ENCODE peak calls at places on chromosomes 13 and 19, in four cellular contexts. F is fibroblast of pulmonary artery, B is progenitor cell of endocrine pancreas, I is A673. P is an unnamed sample.

GRCh38 chr19:4284974-4285373 is 5.9 kb downstream of the SHD start:
- DNase-seq in F (no peak), I (no peak), B (no peak), P (no peak)

GRCh38 chr19:11596156-11596555 is 1.1 kb upstream of the ZNF627 start:
- DNase-seq in F (no peak), B (no peak), I (no peak), P (no peak)

GRCh38 chr13:113854238-113855011 is 9.5 kb downstream of the GAS6 start:
- DNase-seq in B (no peak), I (no peak), F (peak; percentile 34), P (no peak)

GRCh38 chr13:45073809-45074208 is 46.5 kb upstream of the GTF2F2 start:
- DNase-seq in B (no peak), F (no peak), I (peak; percentile 57), P (no peak)

GRCh38 chr19:3188627-3189596 is 3.2 kb downstream of the NCLN start:
- DNase-seq in I (no peak), F (no peak), B (no peak), P (no peak)

GRCh38 chr13:91323349-91323748 is 24.1 kb upstream of the MIR17HG start:
- DNase-seq in B (no peak), F (no peak), I (no peak), P (no peak)

GRCh38 chr13:91797567-91797966 is 399.1 kb downstream of the GPC5 start:
- DNase-seq in B (no peak), I (no peak), F (no peak), P (no peak)

GRCh38 chr13:45464687-45465453 is at the start of gene COG3:
- DNase-seq in F (peak; percentile 98), I (peak; percentile 98), B (peak; percentile 77), P (peak; percentile 95)

GRCh38 chr13:34914416-34914815 is 27.7 kb upstream of the NBEA start:
- DNase-seq in F (no peak), B (no peak), I (no peak), P (no peak)

GRCh38 chr19:35843676-35844481 is 8.4 kb downstream of the NPHS1 start:
- DNase-seq in I (peak; percentile 77), B (no peak), F (no peak), P (no peak)

GRCh38 chr13:56351041-56351440 is 789.7 kb upstream of the PRR20A start:
- DNase-seq in B (no peak), I (peak; percentile 5), F (no peak), P (no peak)

GRCh38 chr19:4054471-4055208 is 12.1 kb downstream of the ZBTB7A start:
- DNase-seq in F (no peak), I (no peak), B (no peak), P (no peak)

GRCh38 chr19:11767633-11768133 is 883 bp downstream of the ZNF441 start:
- DNase-seq in F (peak; percentile 42), I (peak; percentile 5), B (peak; percentile 41), P (peak; percentile 67)

GRCh38 chr19:2259331-2259730 is 3.1 kb upstream of the JSRP1 start:
- DNase-seq in I (no peak), F (no peak), B (no peak), P (no peak)

GRCh38 chr19:31648347-31648746 is 299.1 kb upstream of the TSHZ3 start:
- DNase-seq in I (no peak), B (no peak), F (no peak), P (no peak)

GRCh38 chr19:36771275-36772231 is 1.1 kb downstream of the ZNF850 start:
- DNase-seq in I (peak; percentile 82), B (peak; percentile 14), F (peak; percentile 94), P (peak; percentile 64)

GRCh38 chr19:43743059-43743458 is 11.7 kb downstream of the SMG9 start:
- DNase-seq in I (no peak), B (no peak), F (peak; percentile 60), P (no peak)

GRCh38 chr13:36769545-36769944 is 49.5 kb upstream of the RFXAP start:
- DNase-seq in B (no peak), F (no peak), I (no peak), P (no peak)

GRCh38 chr13:36163809-36164308 is 32.7 kb upstream of the DCLK1 start:
- DNase-seq in F (peak; percentile 87), I (peak; percentile 67), B (no peak), P (no peak)

GRCh38 chr19:29622191-29623070 is 16.3 kb downstream of the POP4 start:
- DNase-seq in B (no peak), I (no peak), F (peak; percentile 54), P (peak; percentile 45)

GRCh38 chr13:93875527-93875926 is 604.0 kb downstream of the DCT start:
- DNase-seq in I (no peak), F (peak; percentile 60), B (no peak), P (no peak)

GRCh38 chr19:55683449-55684261 is 8.6 kb downstream of the EPN1 start:
- DNase-seq in B (no peak), I (no peak), F (no peak), P (no peak)

GRCh38 chr13:28425796-28426195 is 69.1 kb downstream of the FLT1 start:
- DNase-seq in F (no peak), I (no peak), B (no peak), P (no peak)

GRCh38 chr13:27619711-27620376 is 485 bp downstream of the LNX2 start:
- DNase-seq in B (no peak), I (peak; percentile 43), F (peak; percentile 39), P (no peak)

GRCh38 chr13:34208326-34208725 is 390.4 kb downstream of the RFC3 start:
- DNase-seq in B (no peak), I (no peak), F (no peak), P (no peak)

GRCh38 chr19:42325896-42326771 is 699 bp downstream of the MEGF8 start:
- DNase-seq in F (no peak), B (no peak), I (no peak), P (peak; percentile 63)

GRCh38 chr19:40908981-40909380 is 26.9 kb upstream of the CYP2A7 start:
- DNase-seq in F (no peak), I (no peak), B (no peak), P (no peak)

GRCh38 chr13:26599403-26599802 is 41.9 kb downstream of the WASF3 start:
- DNase-seq in I (no peak), F (no peak), B (no peak), P (no peak)

GRCh38 chr13:113065406-113066141 is 40.0 kb upstream of the F7 start:
- DNase-seq in F (no peak), B (no peak), I (no peak), P (no peak)

GRCh38 chr19:52585101-52585500 is 15.0 kb downstream of the ZNF701 start:
- DNase-seq in F (no peak), B (no peak), I (no peak), P (no peak)

GRCh38 chr19:31905980-31906948 is 439.1 kb upstream of the ZNF507 start:
- DNase-seq in I (peak; percentile 11), F (no peak), B (no peak), P (no peak)

GRCh38 chr19:28350037-28350436 is 862.9 kb downstream of the UQCRFS1 start:
- DNase-seq in I (no peak), B (no peak), F (no peak), P (no peak)

GRCh38 chr13:113976711-113977684 is 3.1 kb upstream of the C13orf46 start:
- DNase-seq in B (no peak), F (peak; percentile 78), I (no peak), P (no peak)

DNA sequence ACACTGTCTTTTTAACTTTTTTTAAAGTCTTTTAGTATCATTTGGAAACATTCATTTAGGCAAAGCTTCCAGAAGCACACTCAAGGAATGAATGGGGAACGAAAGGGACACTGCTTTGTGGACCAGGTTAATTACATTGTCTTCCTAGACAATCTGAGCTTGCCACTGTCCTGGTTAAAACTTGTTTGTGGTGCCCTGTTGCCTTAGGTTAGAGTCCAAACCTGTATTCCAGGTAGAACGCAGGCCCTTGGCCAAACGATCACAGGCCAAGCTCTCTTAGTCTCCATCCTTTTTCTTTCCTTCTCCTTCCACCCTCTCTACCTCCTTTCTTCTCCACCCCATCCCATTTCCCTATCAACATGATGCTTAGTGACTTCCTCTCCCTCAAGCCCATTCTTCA is 66.8 kb downstream of the ERCC5 start:
- DNase-seq in F (no peak), B (no peak), I (no peak), P (no peak)
- TF ChIP-seq CTCF in F (no peak), B (no peak), I (no peak), P (no peak)

DNA sequence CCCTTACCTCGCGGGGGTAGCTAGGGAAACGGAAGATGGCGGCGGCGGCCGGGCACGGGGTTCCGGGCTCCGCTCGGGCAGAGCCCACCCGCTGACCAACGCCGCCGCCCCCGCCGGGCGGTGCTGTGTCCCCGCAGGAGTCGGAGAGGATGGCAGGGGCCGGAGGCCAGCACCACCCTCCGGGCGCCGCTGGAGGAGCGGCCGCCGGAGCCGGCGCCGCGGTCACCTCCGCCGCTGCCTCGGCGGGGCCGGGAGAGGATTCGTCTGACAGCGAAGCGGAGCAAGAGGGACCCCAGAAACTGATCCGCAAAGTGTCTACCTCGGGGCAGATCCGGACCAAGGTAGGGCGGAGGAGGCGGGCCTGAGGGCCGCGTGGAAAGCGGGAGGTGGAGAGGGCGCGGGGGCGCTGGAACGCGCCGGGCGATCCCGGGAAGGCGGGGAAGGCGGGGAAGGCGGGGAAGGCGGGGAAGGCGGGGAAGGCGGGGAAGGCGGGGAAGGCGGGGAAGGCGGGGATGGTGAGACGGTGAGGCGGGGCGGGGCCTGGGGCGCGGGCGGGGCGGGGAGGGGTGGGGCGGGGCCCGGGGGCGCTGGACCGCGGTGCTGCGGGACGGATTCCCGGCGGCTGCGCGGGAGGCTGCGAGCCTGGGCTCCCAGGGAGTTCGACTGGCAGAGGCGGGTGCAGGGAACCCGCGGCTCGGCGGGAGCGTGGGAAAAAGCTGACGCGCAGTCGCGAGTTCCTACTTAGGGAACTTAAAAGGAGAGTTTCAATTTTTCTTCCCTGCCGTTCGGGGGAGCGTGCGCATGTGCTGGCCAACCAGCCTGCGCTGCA is at the start of gene DGKH:
- DNase-seq in I (peak; percentile 83), F (peak; percentile 77), B (peak; percentile 52), P (peak; percentile 90)
- TF ChIP-seq CTCF in I (no peak), F (no peak), B (peak; percentile 31), P (no peak)

DNA sequence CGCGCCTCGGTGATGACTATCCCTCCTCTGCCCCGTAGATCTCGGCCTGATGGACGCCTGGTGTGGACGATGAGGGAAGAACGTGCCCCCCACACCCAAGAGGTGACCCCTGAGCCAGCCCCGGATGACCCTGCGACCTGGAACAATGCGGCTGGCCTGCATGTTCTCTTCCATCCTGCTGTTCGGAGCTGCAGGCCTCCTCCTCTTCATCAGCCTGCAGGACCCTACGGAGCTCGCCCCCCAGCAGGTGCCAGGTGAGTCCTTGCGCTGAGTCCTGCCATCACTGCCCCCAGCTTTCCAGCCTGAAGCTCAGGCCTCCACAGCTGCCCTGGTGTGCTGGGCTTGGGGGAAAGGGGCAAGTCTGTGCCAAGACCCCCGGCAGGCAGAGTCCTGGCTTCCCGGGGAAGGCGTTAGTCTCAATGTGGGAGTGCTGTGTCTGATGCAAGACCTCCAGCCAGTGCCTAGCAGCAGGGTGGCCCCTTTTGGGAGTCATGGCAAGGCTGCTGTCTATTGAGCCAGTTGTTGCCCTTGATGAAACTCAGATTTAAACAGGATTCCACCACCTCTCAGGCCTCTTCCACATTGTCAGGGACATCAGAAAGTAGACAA is 67.5 kb downstream of the CHST8 start:
- DNase-seq in B (no peak), F (no peak), I (no peak), P (no peak)
- TF ChIP-seq CTCF in B (no peak), F (no peak), I (no peak), P (no peak)

GRCh38 chr19:13037161-13037560 is 41.9 kb downstream of the NFIX start:
- DNase-seq in B (no peak), I (no peak), F (peak; percentile 86), P (no peak)

GRCh38 chr19:13040232-13040915 is 45.1 kb downstream of the NFIX start:
- DNase-seq in F (no peak), I (no peak), B (no peak), P (no peak)

GRCh38 chr19:13037718-13038117 is 42.4 kb downstream of the NFIX start:
- DNase-seq in I (no peak), F (no peak), B (no peak), P (no peak)

GRCh38 chr19:13039211-13039789 is 44.0 kb downstream of the NFIX start:
- DNase-seq in B (no peak), F (no peak), I (no peak), P (no peak)

GRCh38 chr19:13038306-13039210 is 43.3 kb downstream of the NFIX start:
- DNase-seq in F (no peak), B (no peak), I (no peak), P (no peak)
- TF ChIP-seq CTCF in F (no peak), B (no peak), I (no peak), P (no peak)

P was measured in GM20000.